ENCODE peak calls at places on chromosome 7, in five cellular contexts. Z is prostate gland, X is left ventricle myocardium inferior, B is heart right ventricle, T is brain microvascular endothelial cell. N is an unnamed sample.

GRCh38 chr7:17690030-17690429 is 250.3 kb downstream of the SNX13 start:
- DNase-seq in Z (no peak), X (no peak), B (no peak), T (peak; percentile 98), N (peak; percentile 61)

GRCh38 chr7:139035588-139036353 is at the start of gene ZC3HAV1L:
- DNase-seq in Z (peak; percentile 36), X (peak; percentile 68), B (peak; percentile 70), T (peak; percentile 53), N (peak; percentile 88)

GRCh38 chr7:22586806-22587180 is 86.8 kb upstream of the STEAP1B start:
- DNase-seq in Z (no peak), X (no peak), B (no peak), T (peak; percentile 37), N (no peak)

GRCh38 chr7:104130726-104131125 is 77.1 kb downstream of the ORC5 start:
- DNase-seq in Z (no peak), X (no peak), B (no peak), T (no peak), N (no peak)

GRCh38 chr7:87147500-87147899 is 4.8 kb upstream of the DMTF1 start:
- DNase-seq in Z (no peak), X (no peak), B (no peak), T (no peak), N (no peak)

GRCh38 chr7:29573594-29573993 is 10.0 kb downstream of the PRR15 start:
- DNase-seq in Z (no peak), X (no peak), B (no peak), T (no peak), N (no peak)

GRCh38 chr7:116565981-116566380 is 41.1 kb downstream of the CAV1 start:
- DNase-seq in Z (no peak), X (no peak), B (no peak), T (no peak), N (no peak)

GRCh38 chr7:100685631-100686145 is 8.4 kb downstream of the GIGYF1 start:
- DNase-seq in Z (no peak), X (no peak), B (no peak), T (no peak), N (no peak)

GRCh38 chr7:143300959-143301617 is 12.9 kb downstream of the CASP2 start:
- DNase-seq in Z (no peak), X (no peak), B (no peak), T (peak; percentile 68), N (no peak)

GRCh38 chr7:54546081-54546985 is 4.2 kb downstream of the VSTM2A start:
- DNase-seq in Z (no peak), X (no peak), B (no peak), T (no peak), N (no peak)

GRCh38 chr7:18459439-18459838 is 36.1 kb upstream of the HDAC9 start:
- DNase-seq in Z (no peak), X (no peak), B (no peak), T (no peak), N (no peak)

GRCh38 chr7:42012786-42013360 is 224.1 kb downstream of the GLI3 start:
- DNase-seq in Z (no peak), X (no peak), B (no peak), T (no peak), N (no peak)

GRCh38 chr7:91330378-91331295 is 66.4 kb downstream of the FZD1 start:
- DNase-seq in Z (no peak), X (no peak), B (no peak), T (no peak), N (no peak)

GRCh38 chr7:101410743-101411476 is 48.2 kb downstream of the COL26A1 start:
- DNase-seq in Z (peak; percentile 23), X (peak; percentile 22), B (peak; percentile 28), T (peak; percentile 6), N (no peak)

GRCh38 chr7:117023325-117023854 is 70.1 kb downstream of the ST7 start:
- DNase-seq in Z (no peak), X (no peak), B (no peak), T (no peak), N (no peak)

GRCh38 chr7:128041203-128041602 is 10.0 kb upstream of the LRRC4 start:
- DNase-seq in Z (no peak), X (no peak), B (no peak), T (peak; percentile 81), N (no peak)

GRCh38 chr7:24700446-24701044 is 56.7 kb downstream of the GSDME start:
- DNase-seq in Z (no peak), X (no peak), B (no peak), T (no peak), N (no peak)

GRCh38 chr7:93298206-93298605 is 66.0 kb downstream of the VPS50 start:
- DNase-seq in Z (no peak), X (no peak), B (no peak), T (no peak), N (no peak)

GRCh38 chr7:119572132-119572531 is 700.8 kb upstream of the KCND2 start:
- DNase-seq in Z (no peak), X (no peak), B (peak; percentile 7), T (no peak), N (no peak)

GRCh38 chr7:100629117-100629711 is 12.1 kb downstream of the TFR2 start:
- DNase-seq in Z (no peak), X (no peak), B (no peak), T (no peak), N (no peak)

GRCh38 chr7:98613601-98614425 is 3.3 kb upstream of the NPTX2 start:
- DNase-seq in Z (no peak), X (no peak), B (no peak), T (peak; percentile 12), N (no peak)

GRCh38 chr7:69553190-69553589 is 45.1 kb upstream of the AUTS2 start:
- DNase-seq in Z (no peak), X (no peak), B (no peak), T (no peak), N (no peak)

GRCh38 chr7:128833148-128833938 is 3.1 kb downstream of the FLNC start:
- DNase-seq in Z (no peak), X (peak; percentile 77), B (peak; percentile 61), T (peak; percentile 88), N (peak; percentile 83)

GRCh38 chr7:102424129-102424551 is 9.2 kb upstream of the ORAI2 start:
- DNase-seq in Z (no peak), X (no peak), B (no peak), T (no peak), N (no peak)

GRCh38 chr7:102424787-102425218 is 8.6 kb upstream of the ORAI2 start:
- DNase-seq in Z (no peak), X (no peak), B (no peak), T (no peak), N (peak; percentile 57)

GRCh38 chr7:102429141-102429904 is 4.1 kb upstream of the ORAI2 start:
- DNase-seq in Z (no peak), X (no peak), B (no peak), T (no peak), N (no peak)

GRCh38 chr7:102426268-102427031 is 6.9 kb upstream of the ORAI2 start:
- DNase-seq in Z (no peak), X (no peak), B (no peak), T (no peak), N (no peak)

DNA sequence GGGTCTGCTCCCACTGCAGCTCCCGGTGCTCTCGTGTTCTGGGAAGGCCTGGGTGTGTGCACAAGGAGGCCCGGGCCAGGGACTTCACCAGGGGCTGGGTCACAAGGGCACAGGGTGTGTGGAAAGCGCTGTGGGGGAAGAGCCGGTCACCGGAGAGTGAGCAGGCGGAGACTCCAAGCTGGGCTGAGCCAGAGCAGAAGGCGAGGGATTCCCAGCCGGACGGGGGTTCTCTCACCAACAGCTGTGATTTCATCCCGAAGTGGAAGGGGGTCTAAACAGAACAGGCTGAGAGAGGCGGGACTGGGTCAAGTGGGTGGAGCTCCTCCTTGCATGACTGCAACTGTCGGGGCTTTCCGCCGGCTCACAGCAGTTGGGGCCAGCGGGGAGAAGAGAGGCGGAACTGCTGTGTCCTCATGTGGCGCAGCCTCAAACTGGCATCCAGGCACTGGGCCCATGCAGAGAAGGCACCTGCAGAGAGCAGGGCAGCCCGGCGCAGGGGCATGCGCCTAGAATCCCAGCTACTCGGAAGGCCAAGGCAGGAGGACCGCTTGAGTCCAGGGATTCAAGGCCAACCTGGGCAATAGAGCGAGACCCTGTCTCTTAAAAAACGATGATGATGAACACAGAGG is 7.6 kb upstream of the ORAI2 start:
- DNase-seq in Z (no peak), X (peak; percentile 45), B (peak; percentile 45), T (no peak), N (peak; percentile 82)
- H3K27ac ChIP-seq in Z (no peak overlapping the region), X (peak overlapping the region; percentile 12), B (peak overlapping the region; percentile 64), T (no peak overlapping the region), N (no peak overlapping the region)

GRCh38 chr7:144632724-144633123 is 203.1 kb downstream of the TPK1 start:
- DNase-seq in Z (no peak), X (no peak), B (no peak), T (no peak), N (no peak)

GRCh38 chr7:144629011-144629410 is 206.8 kb downstream of the TPK1 start:
- DNase-seq in Z (no peak), X (no peak), B (no peak), T (no peak), N (no peak)

DNA sequence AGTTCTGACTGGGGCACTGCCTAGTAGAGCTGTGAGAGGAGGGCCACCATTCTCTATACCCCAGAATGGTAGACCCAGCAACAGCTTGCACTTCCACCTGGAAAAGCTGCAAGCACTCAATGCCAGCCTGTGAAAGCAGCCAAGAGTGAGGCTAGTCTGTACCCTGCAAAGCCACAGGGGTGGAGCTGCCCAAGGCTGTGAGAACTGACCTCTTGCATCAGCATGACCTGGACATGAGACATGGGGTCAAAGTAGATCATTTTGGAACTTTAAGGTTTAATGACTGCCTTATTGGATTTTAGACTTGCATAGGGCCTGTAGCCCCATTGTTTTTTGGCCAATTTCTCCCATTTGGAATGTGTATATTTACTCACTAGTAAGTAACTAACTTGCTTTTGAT is 206.3 kb downstream of the TPK1 start:
- DNase-seq in Z (no peak), X (no peak), B (no peak), T (no peak), N (no peak)
- H3K4me3 ChIP-seq in Z (no peak overlapping the region), X (no peak overlapping the region), B (no peak overlapping the region), T (no peak overlapping the region), N (no peak overlapping the region)

GRCh38 chr7:94396044-94396443 is 1.3 kb downstream of the COL1A2 start:
- DNase-seq in Z (no peak), X (no peak), B (no peak), T (peak; percentile 68), N (no peak)
- H3K27ac ChIP-seq in Z (peak overlapping the region; percentile 77), X (peak overlapping the region; percentile 91), B (peak overlapping the region; percentile 87), T (peak overlapping the region; percentile 90), N (peak overlapping the region; percentile 56)

DNA sequence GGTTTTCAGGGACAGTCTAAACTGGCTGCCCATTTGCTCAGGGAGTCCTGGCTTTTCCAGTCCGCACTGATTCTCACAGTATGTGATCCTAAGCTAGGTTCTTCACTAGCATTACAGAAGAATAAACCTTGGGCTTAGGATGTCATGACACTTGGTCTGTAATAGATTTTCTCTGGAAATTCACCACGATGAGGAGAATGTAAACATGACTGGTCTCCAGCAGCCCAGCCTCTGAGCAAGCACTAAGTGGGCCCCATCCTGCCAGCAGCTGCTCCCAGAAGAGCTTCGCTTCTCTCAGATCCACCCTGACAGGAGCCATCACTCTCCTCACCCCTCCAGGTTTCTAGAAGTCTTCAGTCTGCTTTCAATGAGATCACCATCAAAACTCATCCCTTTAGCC is 103.7 kb upstream of the ZPBP start:
- DNase-seq in Z (no peak), X (no peak), B (no peak), T (no peak), N (no peak)
- H3K4me3 ChIP-seq in Z (no peak overlapping the region), X (no peak overlapping the region), B (no peak overlapping the region), T (no peak overlapping the region), N (no peak overlapping the region)

GRCh38 chr7:105839271-105839670 is 37.1 kb downstream of the ATXN7L1 start:
- DNase-seq in Z (no peak), X (no peak), B (no peak), T (no peak), N (no peak)
- H3K27ac ChIP-seq in Z (no peak overlapping the region), X (no peak overlapping the region), B (no peak overlapping the region), T (no peak overlapping the region), N (no peak overlapping the region)